ENCODE peak calls at places on chromosomes 11 and 22, in ten cellular contexts. H is psoas muscle; B is GM12865; S is uterus; E is astrocyte; R is body of pancreas; W is CD4-positive, alpha-beta T cell; L is tibial nerve; K is fibroblast of lung; N is kidney. P is an unnamed sample.

GRCh38 chr11:18743900-18744514 is 18.0 kb upstream of the IGSF22 start:
- DNase-seq in H (no peak), B (no peak), S (no peak), E (no peak), R (no peak), W (no peak), L (no peak), K (no peak), N (no peak), P (no peak)

GRCh38 chr11:17917556-17917955 is 95.3 kb downstream of the SERGEF start:
- DNase-seq in H (no peak), B (no peak), S (no peak), E (no peak), R (no peak), W (no peak), L (no peak), K (no peak), N (no peak), P (no peak)

GRCh38 chr22:33329398-33329797 is 271.2 kb upstream of the SYN3 start:
- DNase-seq in H (no peak), B (no peak), S (no peak), E (no peak), R (no peak), W (no peak), L (no peak), K (no peak), N (no peak), P (no peak)

GRCh38 chr11:100892886-100893285 is 205.8 kb downstream of the ARHGAP42 start:
- DNase-seq in H (no peak), B (no peak), S (no peak), E (no peak), R (no peak), W (no peak), L (no peak), K (no peak), N (no peak), P (no peak)

GRCh38 chr11:43315966-43316365 is 4.2 kb downstream of the API5 start:
- DNase-seq in H (no peak), B (no peak), S (no peak), E (peak), R (no peak), W (no peak), L (no peak), K (no peak), N (no peak), P (no peak)

GRCh38 chr22:46044718-46045458 is 67.9 kb upstream of the WNT7B start:
- DNase-seq in H (no peak), B (no peak), S (peak), E (no peak), R (no peak), W (no peak), L (no peak), K (no peak), N (peak), P (peak)

GRCh38 chr11:57946628-57947027 is 77.1 kb upstream of the OR9Q1 start:
- DNase-seq in H (no peak), B (no peak), S (no peak), E (no peak), R (no peak), W (no peak), L (no peak), K (no peak), N (no peak), P (no peak)

GRCh38 chr11:94766656-94767291 is 1.4 kb upstream of the AMOTL1 start:
- DNase-seq in H (no peak), B (no peak), S (peak), E (no peak), R (no peak), W (no peak), L (no peak), K (no peak), N (no peak), P (no peak)

GRCh38 chr22:18095101-18095805 is 15.4 kb upstream of the TUBA8 start:
- DNase-seq in H (peak), B (no peak), S (no peak), E (no peak), R (no peak), W (no peak), L (no peak), K (no peak), N (no peak), P (no peak)

GRCh38 chr11:1165256-1166041 is 7.7 kb downstream of the MUC5AC start:
- DNase-seq in H (peak), B (no peak), S (no peak), E (no peak), R (no peak), W (no peak), L (no peak), K (no peak), N (peak), P (no peak)

GRCh38 chr22:27719535-27720227 is 81.9 kb downstream of the MN1 start:
- DNase-seq in H (peak), B (peak), S (no peak), E (no peak), R (peak), W (no peak), L (no peak), K (peak), N (no peak), P (no peak)

GRCh38 chr11:34757026-34757451 is 136.1 kb downstream of the EHF start:
- DNase-seq in H (no peak), B (no peak), S (no peak), E (no peak), R (no peak), W (no peak), L (no peak), K (peak), N (no peak), P (no peak)

GRCh38 chr11:10382518-10382917 is 72.5 kb upstream of the AMPD3 start:
- DNase-seq in H (no peak), B (peak), S (no peak), E (no peak), R (no peak), W (no peak), L (peak), K (no peak), N (no peak), P (no peak)

GRCh38 chr22:48888466-48889208 is 939.0 kb downstream of the BRD1 start:
- DNase-seq in H (peak), B (no peak), S (no peak), E (no peak), R (no peak), W (no peak), L (no peak), K (no peak), N (peak), P (no peak)

GRCh38 chr22:38505595-38506117 is 455 bp downstream of the DDX17 start:
- DNase-seq in H (peak), B (peak), S (peak), E (peak), R (peak), W (peak), L (peak), K (peak), N (peak), P (no peak)

GRCh38 chr11:19352736-19353110 is 112.0 kb upstream of the E2F8 start:
- DNase-seq in H (no peak), B (no peak), S (no peak), E (no peak), R (no peak), W (no peak), L (no peak), K (no peak), N (no peak), P (no peak)

GRCh38 chr22:29394931-29395581 is 6.7 kb upstream of the AP1B1 start:
- DNase-seq in H (peak), B (peak), S (peak), E (peak), R (peak), W (peak), L (peak), K (peak), N (no peak), P (no peak)

GRCh38 chr11:116471608-116472007 is 301.2 kb downstream of the BUD13 start:
- DNase-seq in H (no peak), B (no peak), S (no peak), E (peak), R (no peak), W (no peak), L (no peak), K (peak), N (no peak), P (no peak)

GRCh38 chr11:130199792-130200191 is 40.2 kb downstream of the ST14 start:
- DNase-seq in H (no peak), B (no peak), S (no peak), E (no peak), R (no peak), W (no peak), L (no peak), K (no peak), N (no peak), P (no peak)

GRCh38 chr11:9574806-9575530 is 1.5 kb downstream of the WEE1 start:
- DNase-seq in H (peak), B (peak), S (peak), E (peak), R (peak), W (no peak), L (peak), K (peak), N (no peak), P (no peak)

GRCh38 chr11:45087761-45088160 is 58.7 kb upstream of the PRDM11 start:
- DNase-seq in H (no peak), B (no peak), S (no peak), E (no peak), R (no peak), W (no peak), L (no peak), K (no peak), N (no peak), P (no peak)

GRCh38 chr22:17264321-17265052 is 45.3 kb upstream of the ADA2 start:
- DNase-seq in H (peak), B (no peak), S (peak), E (peak), R (no peak), W (no peak), L (no peak), K (peak), N (no peak), P (no peak)

GRCh38 chr11:115500547-115501503 is 3.4 kb downstream of the CADM1 start:
- DNase-seq in H (no peak), B (no peak), S (no peak), E (no peak), R (no peak), W (no peak), L (no peak), K (no peak), N (no peak), P (no peak)

GRCh38 chr11:30719420-30719819 is 133.3 kb upstream of the MPPED2 start:
- DNase-seq in H (no peak), B (no peak), S (no peak), E (no peak), R (no peak), W (no peak), L (no peak), K (no peak), N (no peak), P (no peak)

GRCh38 chr22:37088108-37088605 is 21.4 kb downstream of the TMPRSS6 start:
- DNase-seq in H (no peak), B (no peak), S (no peak), E (no peak), R (no peak), W (no peak), L (no peak), K (no peak), N (no peak), P (no peak)

GRCh38 chr11:99522467-99523173 is 501.9 kb downstream of the CNTN5 start:
- DNase-seq in H (no peak), B (no peak), S (no peak), E (peak), R (no peak), W (no peak), L (no peak), K (peak), N (no peak), P (no peak)

DNA sequence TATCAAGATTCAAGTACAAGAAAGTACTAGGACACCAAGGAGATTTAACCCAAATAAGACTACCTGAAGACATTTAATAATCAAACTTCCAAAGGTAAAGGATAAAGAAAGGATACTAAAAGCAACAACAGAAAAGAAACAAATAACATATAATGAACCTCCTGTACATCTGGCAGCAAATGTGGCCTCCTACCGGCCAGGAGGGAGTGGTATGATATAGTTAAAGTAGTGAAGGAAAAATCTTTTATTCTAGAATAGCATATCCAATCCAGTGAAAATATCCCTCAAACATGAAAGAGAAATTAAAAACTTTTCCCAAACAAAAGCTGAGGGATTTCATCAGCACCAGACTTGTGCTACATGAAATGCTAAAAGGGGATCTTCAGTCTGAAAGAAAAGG is 104.7 kb upstream of the GUCY1A2 start:
- DNase-seq in H (no peak), B (no peak), S (no peak), E (no peak), R (no peak), W (no peak), L (no peak), K (no peak), N (no peak), P (no peak)
- TF ChIP-seq CTCF in H (no peak), B (no peak), S (no peak), E (no peak), R (no peak), W (no peak), L (no peak), K (no peak), N (no peak), P (no peak)

GRCh38 chr22:44360686-44361381 is 48.1 kb upstream of the SHISAL1 start:
- DNase-seq in H (peak), B (no peak), S (peak), E (peak), R (no peak), W (no peak), L (no peak), K (peak), N (peak), P (no peak)
- TF ChIP-seq CTCF in H (peak), B (no peak), S (peak), E (peak), R (no peak), W (no peak), L (no peak), K (peak), N (no peak), P (no peak)

DNA sequence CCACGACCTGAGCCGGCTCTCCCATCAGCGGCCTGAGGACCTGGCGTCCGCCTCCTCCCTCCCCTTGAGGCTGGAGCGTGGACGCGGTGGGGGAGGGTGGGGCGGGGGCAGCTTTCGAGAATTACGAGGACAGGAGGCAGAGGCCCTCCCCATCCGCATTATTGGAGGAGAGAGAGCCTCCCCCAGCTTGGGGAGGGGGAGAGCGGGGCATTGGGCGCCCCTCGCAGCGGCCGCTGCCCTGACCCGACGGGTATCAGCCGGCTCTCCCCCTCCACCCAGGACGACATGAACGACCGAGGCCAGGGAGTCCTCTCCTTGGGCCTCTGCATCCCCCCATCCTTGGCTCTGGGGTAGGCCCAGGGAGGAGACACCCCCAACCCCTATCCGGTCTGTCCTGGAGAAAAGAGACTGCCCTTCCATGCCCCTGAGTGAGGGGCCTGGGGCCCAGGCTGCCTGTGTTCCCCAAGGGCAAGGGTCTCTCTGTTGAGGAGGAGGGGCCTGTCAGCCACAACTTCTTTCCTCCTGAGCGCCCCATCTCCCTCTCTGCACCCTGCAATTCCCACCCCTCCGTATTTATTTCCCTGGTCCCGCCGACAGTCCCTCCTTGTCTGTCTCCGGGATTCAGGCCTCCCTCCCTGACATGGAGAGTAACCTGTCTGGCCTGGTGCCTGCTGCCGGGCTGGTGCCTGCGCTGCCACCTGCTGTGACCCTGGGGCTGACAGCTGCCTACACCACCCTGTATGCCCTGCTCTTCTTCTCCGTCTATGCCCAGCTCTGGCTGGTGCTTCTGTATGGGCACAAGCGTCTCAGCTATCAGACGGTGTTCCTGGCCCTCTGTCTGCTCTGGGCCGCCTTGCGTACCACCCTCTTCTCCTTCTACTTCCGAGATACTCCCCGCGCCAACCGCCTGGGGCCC is 495 bp downstream of the GPR137 start:
- DNase-seq in H (peak), B (peak), S (no peak), E (no peak), R (peak), W (no peak), L (no peak), K (no peak), N (peak), P (no peak)
- TF ChIP-seq CTCF in H (no peak), B (peak), S (no peak), E (no peak), R (no peak), W (no peak), L (no peak), K (no peak), N (no peak), P (no peak)

GRCh38 chr22:20174785-20175596 is 24.1 kb upstream of the CCDC188 start:
- DNase-seq in H (no peak), B (peak), S (no peak), E (no peak), R (no peak), W (no peak), L (no peak), K (no peak), N (no peak), P (no peak)
- TF ChIP-seq CTCF in H (no peak), B (no peak), S (no peak), E (no peak), R (peak), W (no peak), L (no peak), K (peak), N (no peak), P (no peak)

DNA sequence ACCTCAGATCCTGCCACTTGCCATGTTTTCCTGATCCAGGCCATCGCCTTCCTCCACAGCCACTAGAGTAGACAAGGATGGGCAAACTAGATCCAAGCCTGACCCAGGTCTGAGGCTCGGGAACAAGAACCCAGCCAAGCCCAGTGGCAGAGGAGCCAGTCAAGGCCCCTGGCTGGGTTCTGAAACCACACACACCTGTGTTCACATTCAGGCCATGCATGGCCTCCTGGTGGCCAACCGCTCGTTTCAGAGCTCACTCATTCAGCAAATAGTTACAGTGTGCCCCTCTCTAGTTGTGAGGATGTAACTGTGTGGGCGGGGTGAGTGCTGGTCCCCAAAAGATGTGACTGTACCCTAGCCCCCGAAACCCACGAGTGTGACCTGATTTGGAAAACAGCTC is 337.6 kb downstream of the CTTN start:
- DNase-seq in H (no peak), B (no peak), S (no peak), E (no peak), R (no peak), W (no peak), L (no peak), K (no peak), N (peak), P (no peak)
- TF ChIP-seq CTCF in H (no peak), B (no peak), S (no peak), E (no peak), R (no peak), W (no peak), L (no peak), K (no peak), N (no peak), P (no peak)

GRCh38 chr11:61656347-61657077 is 23.7 kb upstream of the DAGLA start:
- DNase-seq in H (peak), B (no peak), S (no peak), E (no peak), R (no peak), W (no peak), L (no peak), K (no peak), N (no peak), P (no peak)

GRCh38 chr11:61657566-61657965 is 22.6 kb upstream of the DAGLA start:
- DNase-seq in H (peak), B (no peak), S (no peak), E (no peak), R (peak), W (no peak), L (no peak), K (no peak), N (no peak), P (no peak)

GRCh38 chr11:61654397-61654829 is 25.8 kb upstream of the DAGLA start:
- DNase-seq in H (peak), B (no peak), S (peak), E (no peak), R (peak), W (no peak), L (peak), K (no peak), N (peak), P (no peak)

DNA sequence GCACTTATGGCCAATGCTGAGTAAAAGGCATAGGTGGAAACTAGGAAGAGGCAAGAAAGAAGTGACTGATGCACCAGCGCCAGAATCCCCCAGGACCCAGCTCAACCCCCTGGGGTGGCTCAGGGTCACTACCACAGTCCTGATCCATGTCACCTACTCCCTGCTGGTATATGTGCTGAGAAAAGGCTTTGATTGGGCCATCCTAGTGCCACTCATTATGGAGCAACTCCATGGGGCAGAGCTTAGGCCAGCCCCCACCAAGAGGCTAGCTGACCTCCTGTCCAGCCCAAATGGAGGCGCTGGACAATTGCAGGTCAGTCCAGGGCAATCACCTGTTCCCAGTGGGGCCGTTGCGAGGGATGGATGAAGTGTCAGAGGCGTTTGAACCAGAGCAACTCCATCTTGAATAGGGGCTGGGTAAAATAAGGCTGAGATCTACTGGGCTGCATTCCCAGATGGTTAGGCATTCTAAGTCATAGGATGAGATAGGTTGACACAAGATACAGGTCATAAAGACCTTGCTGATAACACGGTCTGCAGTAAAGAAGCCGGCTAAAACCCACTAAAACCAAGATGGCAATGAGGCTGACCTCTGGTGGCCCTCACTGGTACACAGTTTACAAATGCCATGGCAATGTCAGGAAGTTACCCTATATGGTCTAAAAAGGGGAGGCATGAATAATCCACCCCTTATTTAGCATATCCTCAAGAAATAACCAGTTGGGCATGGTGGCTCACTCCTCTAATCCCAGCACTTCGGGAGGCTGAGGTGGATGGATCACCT is 20.6 kb upstream of the DAGLA start:
- DNase-seq in H (peak), B (no peak), S (no peak), E (no peak), R (no peak), W (no peak), L (no peak), K (no peak), N (no peak), P (no peak)
- TF ChIP-seq CTCF in H (no peak), B (peak), S (no peak), E (no peak), R (no peak), W (no peak), L (no peak), K (no peak), N (no peak), P (no peak)

GRCh38 chr11:2525941-2526807 is 81.4 kb downstream of the KCNQ1 start:
- DNase-seq in H (peak), B (no peak), S (peak), E (no peak), R (no peak), W (no peak), L (no peak), K (no peak), N (peak), P (peak)

GRCh38 chr11:2528301-2529050 is 83.7 kb downstream of the KCNQ1 start:
- DNase-seq in H (peak), B (no peak), S (peak), E (no peak), R (no peak), W (no peak), L (no peak), K (no peak), N (peak), P (no peak)

GRCh38 chr11:2527621-2528291 is 82.9 kb downstream of the KCNQ1 start:
- DNase-seq in H (peak), B (no peak), S (peak), E (no peak), R (no peak), W (no peak), L (no peak), K (no peak), N (peak), P (no peak)

GRCh38 chr11:2525166-2525861 is 80.5 kb downstream of the KCNQ1 start:
- DNase-seq in H (peak), B (no peak), S (peak), E (no peak), R (no peak), W (no peak), L (no peak), K (no peak), N (peak), P (peak)

GRCh38 chr11:2526808-2527381 is 82.1 kb downstream of the KCNQ1 start:
- DNase-seq in H (peak), B (peak), S (peak), E (no peak), R (peak), W (no peak), L (no peak), K (no peak), N (peak), P (peak)
- TF ChIP-seq CTCF in H (no peak), B (peak), S (no peak), E (no peak), R (no peak), W (no peak), L (peak), K (no peak), N (no peak), P (no peak)

P was measured in omental fat pad.